ENCODE peak calls at places on chromosomes 7 and 10, in six cellular contexts. G is NCI-H524; C is Daoy; H is DMS 273 treated with DMSO at 0.1 percent for 48 hours; V is activated naive CD4-positive, alpha-beta T cell treated with anti-CD3 and anti-CD28 coated beads, Interleukin-2, amount 50 U/mL, for 16 hours; S is naive B cell. R is an unnamed sample.

GRCh38 chr7:142556745-142557144 is 192.5 kb upstream of the PRSS1 start:
- DNase-seq in G (no peak), C (peak), H (no peak), V (no peak), S (no peak), R (no peak)

GRCh38 chr7:131057015-131057518 is 270.6 kb upstream of the MKLN1 start:
- DNase-seq in G (no peak), C (no peak), H (no peak), V (no peak), S (peak), R (no peak)

GRCh38 chr7:132783824-132784223 is 207.6 kb upstream of the PLXNA4 start:
- DNase-seq in G (no peak), C (peak), H (no peak), V (no peak), S (no peak), R (peak)

GRCh38 chr7:136869006-136869961 is 832 bp downstream of the CHRM2 start:
- DNase-seq in G (no peak), C (peak), H (no peak), V (no peak), S (no peak), R (no peak)

GRCh38 chr7:156497776-156498509 is 142.6 kb upstream of the RNF32 start:
- DNase-seq in G (no peak), C (no peak), H (no peak), V (no peak), S (no peak), R (no peak)

GRCh38 chr10:22308390-22308789 is 7.8 kb upstream of the COMMD3 start:
- DNase-seq in G (no peak), C (peak), H (no peak), V (peak), S (no peak), R (no peak)

GRCh38 chr10:81978238-81978637 is 103.2 kb downstream of the NRG3 start:
- DNase-seq in G (no peak), C (no peak), H (no peak), V (no peak), S (no peak), R (no peak)

GRCh38 chr10:11804336-11804735 is 18.8 kb upstream of the PROSER2 start:
- DNase-seq in G (no peak), C (no peak), H (no peak), V (no peak), S (no peak), R (no peak)

GRCh38 chr10:89555688-89556445 is 20.5 kb upstream of the SLC16A12 start:
- DNase-seq in G (no peak), C (peak), H (no peak), V (no peak), S (no peak), R (no peak)

GRCh38 chr10:86295791-86296190 is 70.8 kb downstream of the GRID1 start:
- DNase-seq in G (no peak), C (no peak), H (no peak), V (no peak), S (no peak), R (no peak)

GRCh38 chr7:110975476-110975875 is 115.5 kb upstream of the LRRN3 start:
- DNase-seq in G (no peak), C (no peak), H (no peak), V (no peak), S (no peak), R (no peak)

R was measured in posterior cingulate gyrus.